ENCODE peak calls at places on chromosomes 12 and 14, in six cellular contexts. L is foreskin fibroblast, S is tibial nerve, M is lung, W is bronchial epithelial cell, J is endothelial cell of umbilical vein. U is an unnamed sample.

GRCh38 chr12:92927055-92927435 is 2.0 kb downstream of the EEA1 start:
- DNase-seq in S (no peak), M (no peak), W (peak; percentile 60), J (peak; percentile 41), L (peak; percentile 63), U (peak; percentile 44)

GRCh38 chr12:10559241-10559640 is 53.6 kb downstream of the EIF2S3B start:
- DNase-seq in L (no peak), J (no peak), S (no peak), W (no peak), M (no peak), U (no peak)

GRCh38 chr12:103905730-103906349 is 24.4 kb upstream of the HSP90B1 start:
- DNase-seq in W (peak; percentile 80), J (no peak), S (no peak), L (no peak), M (no peak), U (no peak)

GRCh38 chr12:24256636-24257150 is 307.2 kb upstream of the SOX5 start:
- DNase-seq in L (no peak), W (no peak), J (no peak), S (no peak), M (no peak), U (no peak)

GRCh38 chr14:99940064-99940463 is 125.2 kb upstream of the EVL start:
- DNase-seq in M (no peak), S (no peak), W (no peak), J (no peak), L (no peak), U (no peak)

GRCh38 chr12:53326460-53327185 is 5.2 kb upstream of the AAAS start:
- DNase-seq in S (no peak), M (no peak), L (no peak), J (no peak), W (no peak), U (no peak)

GRCh38 chr14:103629503-103630121 is 601 bp downstream of the KLC1 start:
- DNase-seq in J (no peak), S (no peak), M (peak; percentile 56), L (peak; percentile 33), W (no peak), U (peak; percentile 28)

GRCh38 chr14:75905505-75905904 is 76.3 kb downstream of the TGFB3 start:
- DNase-seq in M (peak; percentile 57), J (peak; percentile 52), S (peak; percentile 38), W (no peak), L (peak; percentile 31), U (no peak)

GRCh38 chr14:83975435-83976222 is 1554.3 kb upstream of the FLRT2 start:
- DNase-seq in M (no peak), J (peak; percentile 97), S (no peak), L (no peak), W (no peak), U (no peak)

GRCh38 chr12:50642035-50642451 is 121.9 kb upstream of the ATF1 start:
- DNase-seq in J (peak; percentile 74), S (no peak), L (peak; percentile 37), W (peak; percentile 91), M (no peak), U (no peak)

GRCh38 chr12:6764011-6764828 is 1.9 kb upstream of the PTMS start:
- DNase-seq in W (peak; percentile 95), J (peak; percentile 99), L (peak; percentile 98), M (peak; percentile 94), S (peak; percentile 80), U (peak; percentile 62)

GRCh38 chr14:63100597-63100996 is 55.3 kb upstream of the KCNH5 start:
- DNase-seq in S (no peak), L (no peak), J (no peak), W (no peak), M (no peak), U (no peak)

GRCh38 chr12:53530920-53531319 is 23.6 kb upstream of the NPFF start:
- DNase-seq in M (no peak), S (no peak), L (peak; percentile 27), W (peak; percentile 76), J (no peak), U (no peak)

GRCh38 chr12:55906056-55906455 is 21.6 kb downstream of the PYM1 start:
- DNase-seq in L (no peak), J (peak; percentile 51), W (peak; percentile 76), M (no peak), S (no peak), U (no peak)

GRCh38 chr14:105488781-105489606 is 2.1 kb upstream of the TEDC1 start:
- DNase-seq in S (no peak), M (no peak), J (no peak), W (no peak), L (no peak), U (peak; percentile 12)

GRCh38 chr12:82299617-82300016 is 58.6 kb downstream of the CCDC59 start:
- DNase-seq in S (no peak), L (no peak), W (peak; percentile 8), J (no peak), M (no peak), U (no peak)

GRCh38 chr12:43208627-43209026 is 343.4 kb downstream of the ADAMTS20 start:
- DNase-seq in W (no peak), S (no peak), J (no peak), M (no peak), L (no peak), U (no peak)

GRCh38 chr12:43208221-43208620 is 343.8 kb downstream of the ADAMTS20 start:
- DNase-seq in M (no peak), L (no peak), S (no peak), W (no peak), J (no peak), U (no peak)

GRCh38 chr12:43210437-43211197 is 341.4 kb downstream of the ADAMTS20 start:
- DNase-seq in W (peak; percentile 36), M (no peak), L (peak; percentile 39), J (peak; percentile 16), S (no peak), U (no peak)

DNA sequence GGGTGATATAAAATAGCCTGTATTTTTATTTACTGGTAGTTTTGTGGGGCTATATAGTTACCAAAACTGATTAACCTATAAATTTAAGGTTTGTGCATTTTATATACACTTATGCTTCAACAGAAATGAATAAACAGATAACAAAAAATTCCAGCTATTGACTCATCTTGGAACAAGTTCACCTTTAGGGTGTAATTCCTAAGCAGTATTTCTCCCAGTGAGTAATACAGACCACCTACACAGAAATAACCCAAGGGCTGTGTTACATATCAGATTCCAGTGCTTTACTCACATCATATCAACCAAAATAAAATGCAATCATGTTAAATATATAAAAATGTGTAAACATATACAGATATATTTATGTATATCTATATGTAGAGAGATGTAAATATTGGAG is 345.6 kb downstream of the ADAMTS20 start:
- DNase-seq in W (peak; percentile 84), M (no peak), J (no peak), S (no peak), L (no peak), U (no peak)
- H3K4me3 ChIP-seq in W (no peak overlapping the region), M (no peak overlapping the region), J (no peak overlapping the region), S (no peak overlapping the region), L (no peak overlapping the region), U (no peak overlapping the region)

DNA sequence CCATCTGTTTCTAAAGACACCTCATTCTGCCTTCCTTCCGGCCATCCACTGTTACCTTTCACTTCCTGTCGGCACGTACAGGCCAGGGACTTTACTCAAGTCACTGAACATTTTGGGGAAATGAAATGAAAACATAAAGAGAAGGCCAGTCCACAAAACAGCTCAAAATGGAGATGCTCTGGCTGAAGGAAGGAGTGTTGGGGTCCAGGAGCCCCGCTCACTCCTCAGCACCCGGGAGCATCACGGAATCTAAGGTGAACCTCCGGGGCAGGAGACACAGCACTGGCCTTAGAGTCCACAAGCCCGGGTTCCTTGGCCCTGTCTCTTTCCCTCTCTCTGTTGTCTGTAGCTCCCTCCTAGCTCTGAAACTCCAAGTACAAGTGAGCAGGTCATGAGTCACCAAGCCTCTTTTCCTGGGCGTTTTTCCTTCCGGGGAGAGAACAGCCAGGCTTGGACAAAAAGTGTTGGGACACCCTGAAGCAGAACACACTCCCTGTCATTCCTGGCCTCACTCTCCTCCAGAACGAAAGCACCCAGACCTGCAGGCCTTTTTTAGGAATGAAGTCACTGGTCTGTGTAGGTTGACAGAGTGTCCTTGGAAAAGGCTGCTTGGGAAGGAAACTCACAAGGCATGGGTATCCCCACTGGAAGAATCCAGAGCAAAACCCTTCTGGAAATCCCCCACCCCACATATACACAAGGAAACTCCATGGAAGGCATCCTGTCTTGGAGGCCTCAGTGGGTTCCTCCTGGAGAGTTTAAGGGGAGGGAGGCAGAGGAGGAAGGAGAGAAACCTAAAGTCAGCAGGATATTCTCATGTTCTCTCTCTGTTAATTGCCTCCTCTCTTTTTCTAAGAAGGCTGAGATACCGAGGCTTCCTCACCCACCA is 245.3 kb downstream of the ZFP36L1 start:
- DNase-seq in W (peak; percentile 99), M (peak; percentile 71), J (no peak), L (peak; percentile 91), S (no peak), U (no peak)
- H3K4me3 ChIP-seq in W (peak overlapping the region; percentile 16), M (no peak overlapping the region), J (no peak overlapping the region), L (no peak overlapping the region), S (no peak overlapping the region), U (no peak overlapping the region)

DNA sequence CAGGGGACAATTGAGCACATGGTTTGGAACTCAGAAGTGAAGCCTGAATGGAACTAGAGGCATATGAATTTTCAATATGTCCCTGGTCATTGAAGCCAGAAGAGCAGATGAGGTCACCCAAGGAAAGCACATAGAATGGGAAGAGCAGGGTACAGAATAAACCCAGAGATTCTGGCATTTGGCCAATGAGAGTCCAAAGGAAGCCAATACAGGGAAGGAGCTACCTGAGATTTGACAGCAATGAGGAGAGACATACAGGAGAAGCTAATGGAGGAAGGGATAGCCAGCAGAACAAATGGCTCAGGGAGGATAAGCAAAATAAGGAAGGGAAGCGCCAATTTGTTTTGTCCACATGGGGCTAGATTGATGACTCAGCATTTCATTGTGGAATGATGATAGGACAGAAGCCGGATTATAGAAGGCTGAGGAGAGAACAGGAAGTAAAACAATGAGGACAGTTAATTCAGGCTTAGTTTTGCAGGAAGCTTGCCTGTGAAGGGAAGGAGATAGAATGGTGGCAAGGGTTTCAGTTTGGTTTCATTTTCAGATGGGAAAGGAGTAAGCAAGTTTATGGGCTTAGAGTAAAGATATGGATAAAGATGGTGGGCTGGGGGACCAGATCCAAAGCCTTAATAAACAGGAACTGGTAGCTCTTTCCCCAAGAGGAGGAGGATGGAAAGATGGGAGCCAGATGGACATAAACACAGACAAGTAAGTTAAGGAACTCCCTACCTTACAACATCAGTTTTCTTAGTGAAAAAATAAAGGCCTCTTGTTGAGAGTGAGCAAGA is 3.2 kb upstream of the SPTSSA start:
- DNase-seq in J (peak; percentile 50), S (no peak), W (peak; percentile 36), L (peak; percentile 5), M (no peak), U (no peak)
- H3K4me3 ChIP-seq in J (no peak overlapping the region), S (no peak overlapping the region), W (no peak overlapping the region), L (no peak overlapping the region), M (no peak overlapping the region), U (no peak overlapping the region)

GRCh38 chr14:36582874-36583241 is 444 bp upstream of the NKX2-8 start:
- DNase-seq in M (no peak), S (no peak), L (no peak), J (no peak), W (no peak), U (no peak)
- H3K4me3 ChIP-seq in M (no peak overlapping the region), S (no peak overlapping the region), L (no peak overlapping the region), J (no peak overlapping the region), W (peak overlapping the region; percentile 53), U (no peak overlapping the region)

GRCh38 chr14:72903707-72904106 is 9.8 kb upstream of the DPF3 start:
- DNase-seq in J (no peak), L (peak; percentile 41), M (no peak), W (no peak), S (no peak), U (no peak)
- H3K4me3 ChIP-seq in J (no peak overlapping the region), L (no peak overlapping the region), M (no peak overlapping the region), W (no peak overlapping the region), S (no peak overlapping the region), U (no peak overlapping the region)

GRCh38 chr12:67522222-67522621 is 126.3 kb upstream of the DYRK2 start:
- DNase-seq in S (no peak), W (no peak), M (no peak), J (no peak), L (no peak), U (no peak)
- H3K4me3 ChIP-seq in S (no peak overlapping the region), W (no peak overlapping the region), M (no peak overlapping the region), J (no peak overlapping the region), L (no peak overlapping the region), U (no peak overlapping the region)

U was measured in naive thymus-derived CD4-positive, alpha-beta T cell.